ENCODE peak calls at places on chromosomes 7 and 10, in seven cellular contexts. P is fibroblast of pulmonary artery, C is endodermal cell, I is choroid plexus epithelial cell, J is H9, Z is psoas muscle, S is colonic mucosa. D is an unnamed sample.

GRCh38 chr7:151088856-151089699 is 2.8 kb downstream of the AGAP3 start:
- DNase-seq in I (peak; percentile 77), C (no peak), P (peak; percentile 62), J (no peak), Z (peak; percentile 83), S (peak; percentile 54), D (no peak)

GRCh38 chr7:116426428-116427156 is 72.9 kb upstream of the CAV2 start:
- DNase-seq in J (no peak), I (peak; percentile 92), P (peak; percentile 89), Z (no peak), S (peak; percentile 55), C (no peak), D (peak; percentile 60)

GRCh38 chr7:112286294-112287086 is 80.0 kb downstream of the ZNF277 start:
- DNase-seq in I (no peak), J (no peak), C (no peak), Z (no peak), P (peak; percentile 4), S (no peak), D (no peak)

GRCh38 chr10:109027534-109028185 is 895.7 kb downstream of the XPNPEP1 start:
- DNase-seq in C (no peak), S (no peak), P (no peak), Z (no peak), I (no peak), J (no peak), D (no peak)

GRCh38 chr10:26566525-26567348 is 128.6 kb downstream of the APBB1IP start:
- DNase-seq in P (no peak), S (no peak), I (no peak), C (peak; percentile 85), Z (no peak), J (peak; percentile 77), D (no peak)

GRCh38 chr10:96410296-96410695 is 51.5 kb upstream of the OPALIN start:
- DNase-seq in I (no peak), J (no peak), S (no peak), C (no peak), Z (no peak), P (no peak), D (no peak)

GRCh38 chr7:132480534-132480933 is 95.7 kb downstream of the PLXNA4 start:
- DNase-seq in Z (peak; percentile 59), S (no peak), J (no peak), C (no peak), I (no peak), P (no peak), D (no peak)

GRCh38 chr7:19585761-19586160 is 123.1 kb downstream of the POLR1F start:
- DNase-seq in Z (no peak), P (no peak), J (no peak), I (peak; percentile 39), C (no peak), S (no peak), D (no peak)

GRCh38 chr10:88386878-88387773 is 196.0 kb downstream of the RNLS start:
- DNase-seq in I (peak; percentile 98), J (peak; percentile 46), Z (no peak), S (peak; percentile 64), C (peak; percentile 53), P (peak; percentile 88), D (peak; percentile 63)

GRCh38 chr7:107528461-107528860 is 35.3 kb downstream of the COG5 start:
- DNase-seq in Z (no peak), S (no peak), I (peak; percentile 71), P (peak; percentile 68), C (no peak), J (no peak), D (peak; percentile 21)

GRCh38 chr10:24390146-24390700 is 181.3 kb downstream of the KIAA1217 start:
- DNase-seq in P (no peak), J (no peak), S (no peak), Z (no peak), I (no peak), C (no peak), D (no peak)

GRCh38 chr7:32119790-32120196 is 49.6 kb upstream of the PDE1C start:
- DNase-seq in J (peak; percentile 36), S (no peak), C (peak; percentile 75), P (no peak), Z (no peak), I (no peak), D (no peak)

GRCh38 chr7:50307368-50308012 is 3.0 kb downstream of the IKZF1 start:
- DNase-seq in C (no peak), I (no peak), J (no peak), S (no peak), Z (no peak), P (no peak), D (no peak)

GRCh38 chr10:119496282-119496681 is 46.2 kb downstream of the RGS10 start:
- DNase-seq in C (no peak), P (no peak), I (no peak), S (no peak), J (no peak), Z (no peak), D (no peak)

GRCh38 chr10:26448706-26449435 is 10.7 kb downstream of the APBB1IP start:
- DNase-seq in P (no peak), I (no peak), S (peak; percentile 28), Z (no peak), C (no peak), J (no peak), D (no peak)

GRCh38 chr10:4351723-4352565 is 474.1 kb upstream of the AKR1E2 start:
- DNase-seq in J (no peak), P (peak; percentile 72), C (no peak), S (no peak), I (peak; percentile 56), Z (no peak), D (no peak)

GRCh38 chr7:74657692-74658170 is at the start of gene GTF2I:
- DNase-seq in P (no peak), I (no peak), J (no peak), S (peak; percentile 45), C (no peak), Z (no peak), D (no peak)

GRCh38 chr7:74655785-74656420 is 1.6 kb upstream of the GTF2I start:
- DNase-seq in P (no peak), J (no peak), Z (no peak), S (no peak), C (no peak), I (peak; percentile 27), D (no peak)

GRCh38 chr7:74656911-74657691 is 417 bp upstream of the GTF2I start:
- DNase-seq in P (peak; percentile 97), S (peak; percentile 98), I (peak; percentile 98), Z (peak; percentile 99), J (peak; percentile 98), C (peak; percentile 99), D (peak; percentile 63)

GRCh38 chr7:74655324-74655723 is 2.2 kb upstream of the GTF2I start:
- DNase-seq in P (no peak), I (peak; percentile 85), S (no peak), C (no peak), Z (no peak), J (no peak), D (no peak)

DNA sequence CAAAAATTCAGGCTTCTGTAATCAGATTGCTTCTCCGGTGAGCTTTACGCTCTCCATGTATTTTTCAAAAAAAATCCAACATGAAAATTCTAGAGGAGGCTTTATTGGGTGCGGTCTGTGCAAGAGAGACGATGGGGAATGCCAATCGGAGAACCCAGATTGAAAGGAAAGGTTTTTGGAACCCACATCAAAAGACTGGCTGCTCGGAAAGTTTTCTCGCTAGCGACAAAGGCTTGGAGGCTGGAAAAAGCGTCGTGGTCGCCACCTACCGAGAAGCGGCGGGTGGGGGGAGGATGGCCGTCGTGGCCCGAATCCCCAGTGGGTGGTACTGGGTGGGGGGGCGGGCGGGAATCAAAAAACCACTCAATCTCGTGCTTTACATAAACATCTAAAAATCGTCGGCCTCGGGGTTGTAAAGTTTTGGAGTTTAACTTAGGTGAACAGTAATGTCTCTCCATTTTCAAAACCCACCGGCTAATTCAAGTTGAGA is 1.1 kb upstream of the GTF2I start:
- DNase-seq in S (peak; percentile 67), C (peak; percentile 78), Z (peak; percentile 73), P (no peak), J (peak; percentile 41), I (peak; percentile 41), D (no peak)
- TF ChIP-seq CTCF in S (no peak), C (no peak), Z (no peak), P (no peak), J (peak; percentile 11), I (peak; percentile 5), D (peak; percentile 33)

DNA sequence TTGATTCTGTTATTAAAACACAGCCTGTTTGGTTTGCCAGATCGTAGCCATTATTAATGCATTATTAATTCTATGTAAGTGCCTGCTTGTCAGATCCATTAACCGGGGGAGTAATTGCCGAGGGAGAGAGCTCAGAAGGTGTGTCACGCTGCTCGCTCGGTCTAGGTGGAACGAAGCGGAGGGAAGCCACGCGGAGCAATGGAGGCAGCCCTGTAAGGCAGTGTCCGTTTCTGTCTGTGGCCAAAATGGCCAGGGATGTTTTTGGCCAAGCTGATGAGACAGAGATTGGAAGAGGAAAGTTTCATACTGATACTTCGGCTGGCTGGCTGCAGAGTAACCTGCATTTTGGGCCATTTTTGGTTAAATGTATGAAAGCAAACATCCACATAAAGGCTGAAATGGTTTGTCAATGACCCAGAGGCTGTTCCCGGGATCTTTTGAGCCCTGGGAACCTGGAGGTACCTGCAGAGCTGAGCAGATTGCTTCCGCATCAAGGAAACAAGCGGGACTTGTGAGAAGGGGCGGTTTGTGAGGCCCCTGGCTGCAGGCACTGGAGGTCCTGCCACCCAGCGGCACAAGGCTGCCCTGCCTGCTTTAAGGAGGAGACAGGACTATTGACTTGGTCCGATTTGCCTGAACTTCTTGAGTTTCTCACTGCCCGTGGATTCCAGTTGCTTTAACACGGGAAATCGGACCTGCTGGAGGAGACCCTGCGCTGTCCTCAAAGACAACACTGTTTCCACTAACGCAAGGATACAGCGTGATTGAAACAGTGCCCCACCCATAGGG is 129.9 kb downstream of the DNAJB6 start:
- DNase-seq in J (peak; percentile 50), I (no peak), P (no peak), S (peak; percentile 4), Z (no peak), C (peak; percentile 62), D (no peak)
- TF ChIP-seq CTCF in J (peak; percentile 57), I (peak; percentile 18), P (no peak), S (no peak), Z (no peak), C (peak; percentile 41), D (no peak)

GRCh38 chr10:69663548-69663947 is 33.5 kb downstream of the FAM241B start:
- DNase-seq in Z (no peak), S (no peak), C (peak; percentile 88), J (peak; percentile 73), P (no peak), I (no peak), D (no peak)
- TF ChIP-seq CTCF in Z (no peak), S (no peak), C (peak; percentile 77), J (peak; percentile 65), P (no peak), I (no peak), D (no peak)

DNA sequence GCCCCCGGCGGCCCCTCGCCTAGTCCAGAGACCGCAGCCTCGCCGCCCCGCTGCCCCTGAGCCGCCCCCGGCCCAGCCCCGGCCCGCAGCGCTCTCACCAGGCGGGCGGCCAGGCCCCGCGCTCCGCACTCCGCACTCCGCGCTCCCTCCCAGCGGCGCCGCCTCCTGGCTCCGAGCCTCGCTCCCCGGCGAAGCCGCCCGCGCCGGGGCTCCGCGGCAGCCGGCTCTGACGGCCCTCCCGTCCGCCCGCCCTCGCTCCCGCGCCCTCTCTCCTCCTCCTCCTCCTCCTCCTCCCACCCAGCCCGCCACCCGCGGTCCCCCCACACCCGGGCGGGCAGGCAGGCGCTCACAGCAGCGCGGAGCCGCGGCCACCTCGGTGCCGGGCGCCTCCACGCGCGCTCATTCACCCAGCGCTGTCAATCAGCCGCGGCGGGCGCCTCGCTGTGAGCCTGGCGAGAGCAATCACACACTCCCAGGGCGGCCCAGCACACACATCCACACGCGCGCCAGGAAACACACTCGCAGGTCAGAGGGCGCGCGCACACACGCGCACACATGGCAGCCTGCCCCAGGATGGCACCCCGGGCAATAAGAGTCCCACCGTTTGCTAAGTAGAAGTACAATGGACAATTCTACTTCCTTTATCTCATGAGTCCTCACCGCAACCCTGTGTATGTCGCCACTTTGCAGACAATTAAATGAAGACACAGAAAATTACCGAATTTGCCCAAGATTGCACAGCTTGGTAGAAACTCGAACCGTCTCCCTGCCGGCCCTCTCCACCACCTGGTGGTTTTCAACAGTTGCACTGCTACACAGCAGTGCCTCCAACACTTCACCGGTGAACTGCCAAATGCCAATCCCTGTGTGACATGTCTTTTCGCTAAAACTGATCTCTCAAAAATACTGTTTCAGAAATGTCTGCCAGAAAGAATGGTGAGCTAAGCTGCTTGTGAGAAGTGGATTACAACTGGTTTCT is at the start of gene PRRT4:
- DNase-seq in I (peak; percentile 20), S (no peak), Z (peak; percentile 77), P (no peak), J (no peak), C (peak; percentile 77), D (no peak)
- TF ChIP-seq CTCF in I (peak; percentile 26), S (no peak), Z (no peak), P (peak; percentile 1), J (peak; percentile 28), C (peak; percentile 54), D (no peak)